ENCODE peak calls at places on chromosomes 5 and 9, in ten cellular contexts. M is NCI-H2107; W is stimulated activated CD4-positive, alpha-beta T cell treated with anti-CD3 and anti-CD28 coated beads, Interleukin-4, amount 100 ng/mL, for 4 hours; V is mesothelial cell of epicardium; O is kidney tubule cell; I is GM10248; E is kidney glomerular epithelial cell; X is epithelial cell of esophagus; L is lower lobe of right lung; U is iris pigment epithelial cell. Q is an unnamed sample.

GRCh38 chr9:19379697-19380046 is 364 bp downstream of the RPS6 start:
- DNase-seq in X (peak), V (peak), W (no peak), M (no peak), I (peak), E (no peak), U (peak), L (no peak), O (no peak), Q (peak)

GRCh38 chr5:134503088-134503936 is 22.2 kb upstream of the JADE2 start:
- DNase-seq in L (peak), X (peak), I (peak), V (no peak), O (peak), U (peak), M (no peak), W (peak), E (peak), Q (peak)

GRCh38 chr9:89374176-89374575 is 55.9 kb downstream of the SECISBP2 start:
- DNase-seq in W (no peak), V (no peak), M (no peak), O (peak), X (no peak), U (peak), L (no peak), I (no peak), E (no peak), Q (no peak)

GRCh38 chr5:90421136-90421535 is 11.6 kb upstream of the CETN3 start:
- DNase-seq in O (peak), X (no peak), W (no peak), I (no peak), U (peak), E (no peak), L (no peak), M (no peak), V (no peak), Q (no peak)

GRCh38 chr5:72649449-72649848 is 142.2 kb upstream of the ZNF366 start:
- DNase-seq in E (no peak), L (no peak), X (peak), M (no peak), W (no peak), U (peak), I (no peak), V (no peak), O (no peak), Q (no peak)

GRCh38 chr5:77812926-77813589 is 36.9 kb upstream of the TBCA start:
- DNase-seq in I (no peak), M (no peak), X (no peak), O (no peak), E (no peak), W (no peak), L (no peak), V (no peak), U (no peak), Q (no peak)

GRCh38 chr9:76603448-76603895 is 144.5 kb downstream of the GCNT1 start:
- DNase-seq in X (no peak), I (no peak), E (no peak), U (peak), L (no peak), O (no peak), W (no peak), M (no peak), V (no peak), Q (no peak)

GRCh38 chr5:85304524-85304923 is 919.8 kb upstream of the EDIL3 start:
- DNase-seq in V (no peak), I (no peak), W (no peak), E (no peak), U (no peak), O (no peak), M (no peak), L (no peak), X (no peak), Q (no peak)

GRCh38 chr9:131640438-131641181 is 95.3 kb downstream of the PRRT1B start:
- DNase-seq in U (no peak), I (no peak), X (no peak), V (no peak), M (no peak), O (no peak), E (no peak), W (no peak), L (no peak), Q (no peak)

GRCh38 chr5:35857004-35857345 is 284 bp downstream of the IL7R start:
- DNase-seq in I (no peak), L (no peak), U (no peak), V (no peak), W (no peak), O (peak), M (no peak), X (no peak), E (peak), Q (no peak)